ENCODE peak calls at places on chromosomes 2 and 18, in ten cellular contexts. One of them, this sample, is unnamed.

GRCh38 chr2:217664761-217665160 is 338.0 kb downstream of the TNS1 start:
- DNase-seq in CD8-positive, alpha-beta memory T cell: no peak
- DNase-seq in neural progenitor cell: no peak
- DNase-seq in LoVo: no peak
- DNase-seq in mesenchymal stem cell: no peak
- DNase-seq in MV-4-11: no peak
- DNase-seq in NB4: no peak
- DNase-seq in stromal cell of bone marrow: no peak
- DNase-seq in renal cortical epithelial cell: no peak
- DNase-seq in foreskin melanocyte: no peak
- DNase-seq in this sample: no peak

GRCh38 chr18:76476665-76477561 is 18.1 kb downstream of the ZNF516 start:
- DNase-seq in CD8-positive, alpha-beta memory T cell: no peak
- DNase-seq in neural progenitor cell: no peak
- DNase-seq in LoVo: peak; percentile 75
- DNase-seq in mesenchymal stem cell: peak; percentile 92
- DNase-seq in MV-4-11: peak; percentile 43
- DNase-seq in NB4: peak; percentile 72
- DNase-seq in stromal cell of bone marrow: peak; percentile 85
- DNase-seq in renal cortical epithelial cell: peak; percentile 97
- DNase-seq in foreskin melanocyte: peak; percentile 71
- DNase-seq in this sample: no peak

GRCh38 chr18:63477972-63478371 is 1.2 kb downstream of the SERPINB5 start:
- DNase-seq in CD8-positive, alpha-beta memory T cell: no peak
- DNase-seq in neural progenitor cell: no peak
- DNase-seq in LoVo: peak; percentile 52
- DNase-seq in mesenchymal stem cell: peak; percentile 29
- DNase-seq in MV-4-11: no peak
- DNase-seq in NB4: no peak
- DNase-seq in stromal cell of bone marrow: no peak
- DNase-seq in renal cortical epithelial cell: no peak
- DNase-seq in foreskin melanocyte: no peak
- DNase-seq in this sample: no peak

GRCh38 chr18:47775961-47776360 is 154.5 kb downstream of the SMAD2 start:
- DNase-seq in CD8-positive, alpha-beta memory T cell: no peak
- DNase-seq in neural progenitor cell: no peak
- DNase-seq in LoVo: no peak
- DNase-seq in mesenchymal stem cell: peak; percentile 7
- DNase-seq in MV-4-11: no peak
- DNase-seq in NB4: no peak
- DNase-seq in stromal cell of bone marrow: no peak
- DNase-seq in renal cortical epithelial cell: no peak
- DNase-seq in foreskin melanocyte: no peak
- DNase-seq in this sample: no peak

GRCh38 chr2:204665771-204666170 is 120.5 kb downstream of the PARD3B start:
- DNase-seq in CD8-positive, alpha-beta memory T cell: no peak
- DNase-seq in neural progenitor cell: no peak
- DNase-seq in LoVo: no peak
- DNase-seq in mesenchymal stem cell: no peak
- DNase-seq in MV-4-11: no peak
- DNase-seq in NB4: no peak
- DNase-seq in stromal cell of bone marrow: no peak
- DNase-seq in renal cortical epithelial cell: no peak
- DNase-seq in foreskin melanocyte: no peak
- DNase-seq in this sample: no peak

GRCh38 chr18:64202836-64203235 is 53.9 kb upstream of the LINC00305 start:
- DNase-seq in CD8-positive, alpha-beta memory T cell: no peak
- DNase-seq in neural progenitor cell: no peak
- DNase-seq in LoVo: no peak
- DNase-seq in mesenchymal stem cell: no peak
- DNase-seq in MV-4-11: no peak
- DNase-seq in NB4: no peak
- DNase-seq in stromal cell of bone marrow: no peak
- DNase-seq in renal cortical epithelial cell: peak; percentile 43
- DNase-seq in foreskin melanocyte: no peak
- DNase-seq in this sample: no peak

GRCh38 chr18:31040982-31041345 is 1.6 kb downstream of the DSC3 start:
- DNase-seq in CD8-positive, alpha-beta memory T cell: no peak
- DNase-seq in neural progenitor cell: peak; percentile 66
- DNase-seq in LoVo: peak; percentile 30
- DNase-seq in mesenchymal stem cell: peak; percentile 32
- DNase-seq in MV-4-11: no peak
- DNase-seq in NB4: no peak
- DNase-seq in stromal cell of bone marrow: no peak
- DNase-seq in renal cortical epithelial cell: no peak
- DNase-seq in foreskin melanocyte: no peak
- DNase-seq in this sample: no peak

GRCh38 chr2:235116885-235117492 is 165.2 kb downstream of the SH3BP4 start:
- DNase-seq in CD8-positive, alpha-beta memory T cell: no peak
- DNase-seq in neural progenitor cell: peak; percentile 64
- DNase-seq in LoVo: peak; percentile 64
- DNase-seq in mesenchymal stem cell: peak; percentile 65
- DNase-seq in MV-4-11: peak; percentile 7
- DNase-seq in NB4: peak; percentile 39
- DNase-seq in stromal cell of bone marrow: peak; percentile 27
- DNase-seq in renal cortical epithelial cell: peak; percentile 61
- DNase-seq in foreskin melanocyte: peak; percentile 52
- DNase-seq in this sample: no peak

GRCh38 chr2:111032721-111033532 is 87.8 kb upstream of the BCL2L11 start:
- DNase-seq in CD8-positive, alpha-beta memory T cell: no peak
- DNase-seq in neural progenitor cell: no peak
- DNase-seq in LoVo: peak; percentile 90
- DNase-seq in mesenchymal stem cell: no peak
- DNase-seq in MV-4-11: no peak
- DNase-seq in NB4: no peak
- DNase-seq in stromal cell of bone marrow: no peak
- DNase-seq in renal cortical epithelial cell: peak; percentile 92
- DNase-seq in foreskin melanocyte: no peak
- DNase-seq in this sample: no peak

GRCh38 chr2:85578243-85579180 is 1.1 kb downstream of the VAMP8 start:
- DNase-seq in CD8-positive, alpha-beta memory T cell: no peak
- DNase-seq in neural progenitor cell: no peak
- DNase-seq in LoVo: no peak
- DNase-seq in mesenchymal stem cell: peak; percentile 22
- DNase-seq in MV-4-11: peak; percentile 93
- DNase-seq in NB4: peak; percentile 95
- DNase-seq in stromal cell of bone marrow: no peak
- DNase-seq in renal cortical epithelial cell: no peak
- DNase-seq in foreskin melanocyte: peak; percentile 35
- DNase-seq in this sample: peak; percentile 56

GRCh38 chr2:77268626-77269025 is 253.6 kb downstream of the LRRTM4 start:
- DNase-seq in CD8-positive, alpha-beta memory T cell: no peak
- DNase-seq in neural progenitor cell: no peak
- DNase-seq in LoVo: no peak
- DNase-seq in mesenchymal stem cell: no peak
- DNase-seq in MV-4-11: no peak
- DNase-seq in NB4: no peak
- DNase-seq in stromal cell of bone marrow: peak; percentile 27
- DNase-seq in renal cortical epithelial cell: peak; percentile 33
- DNase-seq in foreskin melanocyte: no peak
- DNase-seq in this sample: no peak

GRCh38 chr2:227322530-227323190 is 2.4 kb upstream of the MFF start:
- DNase-seq in CD8-positive, alpha-beta memory T cell: no peak
- DNase-seq in neural progenitor cell: no peak
- DNase-seq in LoVo: no peak
- DNase-seq in mesenchymal stem cell: no peak
- DNase-seq in MV-4-11: no peak
- DNase-seq in NB4: no peak
- DNase-seq in stromal cell of bone marrow: no peak
- DNase-seq in renal cortical epithelial cell: no peak
- DNase-seq in foreskin melanocyte: no peak
- DNase-seq in this sample: no peak